ENCODE peak calls at places on chromosome 9, in eight cellular contexts. Z is GM23248, I is neural crest cell, D is keratinocyte, Y is hepatic stellate cell, T is NCI-H1930, X is iPS-NIHi11, U is heart right ventricle. L is an unnamed sample.

GRCh38 chr9:32344551-32345182 is 39.8 kb upstream of the ACO1 start:
- DNase-seq in Z (peak), I (no peak), D (no peak), Y (peak), T (no peak), X (peak), U (no peak), L (no peak)

GRCh38 chr9:126089789-126090188 is 236.8 kb upstream of the MVB12B start:
- DNase-seq in Z (no peak), I (no peak), D (no peak), Y (no peak), T (no peak), X (no peak), U (no peak), L (no peak)

GRCh38 chr9:121576281-121577075 is 75.0 kb upstream of the DAB2IP start:
- DNase-seq in Z (no peak), I (no peak), D (no peak), Y (no peak), T (no peak), X (no peak), U (no peak), L (no peak)

GRCh38 chr9:34589371-34589655 is 211 bp downstream of the CNTFR start:
- DNase-seq in Z (no peak), I (no peak), D (no peak), Y (no peak), T (no peak), X (no peak), U (no peak), L (no peak)

GRCh38 chr9:17116400-17116837 is 18.4 kb upstream of the CNTLN start:
- DNase-seq in Z (peak), I (no peak), D (no peak), Y (peak), T (no peak), X (peak), U (no peak), L (no peak)

GRCh38 chr9:123027517-123027916 is 6.0 kb upstream of the GPR21 start:
- DNase-seq in Z (no peak), I (no peak), D (no peak), Y (no peak), T (no peak), X (no peak), U (no peak), L (no peak)

GRCh38 chr9:19087601-19088000 is 15.1 kb downstream of the HAUS6 start:
- DNase-seq in Z (peak), I (no peak), D (no peak), Y (no peak), T (no peak), X (no peak), U (no peak), L (no peak)

GRCh38 chr9:8114826-8115225 is 315.2 kb upstream of the DMAC1 start:
- DNase-seq in Z (no peak), I (no peak), D (no peak), Y (no peak), T (no peak), X (no peak), U (no peak), L (no peak)

GRCh38 chr9:109282302-109282701 is 38.6 kb downstream of the EPB41L4B start:
- DNase-seq in Z (no peak), I (no peak), D (no peak), Y (no peak), T (no peak), X (no peak), U (no peak), L (no peak)

GRCh38 chr9:119273325-119273904 is 95.8 kb downstream of the BRINP1 start:
- DNase-seq in Z (peak), I (no peak), D (no peak), Y (no peak), T (no peak), X (no peak), U (no peak), L (no peak)

GRCh38 chr9:21831841-21832509 is 29.5 kb downstream of the MTAP start:
- DNase-seq in Z (peak), I (no peak), D (peak), Y (no peak), T (no peak), X (no peak), U (no peak), L (no peak)

GRCh38 chr9:35906923-35907699 is 1.1 kb downstream of the HRCT1 start:
- DNase-seq in Z (peak), I (no peak), D (no peak), Y (peak), T (no peak), X (no peak), U (peak), L (no peak)

GRCh38 chr9:136746621-136747020 is 1.7 kb downstream of the LCN6 start:
- DNase-seq in Z (no peak), I (no peak), D (no peak), Y (no peak), T (no peak), X (no peak), U (no peak), L (no peak)

GRCh38 chr9:91954841-91955471 is 4.9 kb upstream of the ROR2 start:
- DNase-seq in Z (peak), I (peak), D (no peak), Y (peak), T (peak), X (peak), U (no peak), L (peak)

GRCh38 chr9:76756273-76756650 is 8.0 kb upstream of the PCA3 start:
- DNase-seq in Z (peak), I (peak), D (no peak), Y (peak), T (peak), X (peak), U (peak), L (peak)

GRCh38 chr9:122216798-122217418 is 11.8 kb downstream of the LHX6 start:
- DNase-seq in Z (no peak), I (no peak), D (no peak), Y (no peak), T (no peak), X (no peak), U (no peak), L (no peak)

GRCh38 chr9:85727500-85727899 is 14.3 kb downstream of the AGTPBP1 start:
- DNase-seq in Z (no peak), I (no peak), D (no peak), Y (no peak), T (no peak), X (no peak), U (no peak), L (no peak)

GRCh38 chr9:72476617-72477375 is 44.6 kb upstream of the TMC1 start:
- DNase-seq in Z (peak), I (no peak), D (peak), Y (no peak), T (no peak), X (peak), U (no peak), L (no peak)

GRCh38 chr9:86975086-86975485 is 27.8 kb upstream of the GAS1 start:
- DNase-seq in Z (no peak), I (no peak), D (no peak), Y (no peak), T (no peak), X (no peak), U (no peak), L (no peak)

GRCh38 chr9:130328349-130328801 is 62.8 kb downstream of the HMCN2 start:
- DNase-seq in Z (peak), I (no peak), D (no peak), Y (no peak), T (no peak), X (no peak), U (peak), L (no peak)

GRCh38 chr9:800561-800960 is 40.9 kb upstream of the DMRT1 start:
- DNase-seq in Z (no peak), I (no peak), D (no peak), Y (no peak), T (no peak), X (no peak), U (no peak), L (no peak)

GRCh38 chr9:133852476-133852875 is 114.3 kb upstream of the SARDH start:
- DNase-seq in Z (no peak), I (no peak), D (no peak), Y (no peak), T (no peak), X (no peak), U (no peak), L (no peak)

GRCh38 chr9:81028504-81028903 is 660.8 kb downstream of the TLE1 start:
- DNase-seq in Z (peak), I (no peak), D (peak), Y (peak), T (no peak), X (peak), U (no peak), L (no peak)

GRCh38 chr9:131654857-131655577 is 84.9 kb downstream of the RAPGEF1 start:
- DNase-seq in Z (no peak), I (no peak), D (no peak), Y (no peak), T (no peak), X (no peak), U (no peak), L (no peak)

GRCh38 chr9:12712532-12712931 is 19.3 kb downstream of the TYRP1 start:
- DNase-seq in Z (no peak), I (no peak), D (no peak), Y (no peak), T (no peak), X (no peak), U (no peak), L (no peak)

GRCh38 chr9:135893104-135893503 is 14.2 kb downstream of the CAMSAP1 start:
- DNase-seq in Z (no peak), I (no peak), D (no peak), Y (no peak), T (no peak), X (no peak), U (no peak), L (no peak)

GRCh38 chr9:74770508-74771261 is 117.0 kb downstream of the TRPM6 start:
- DNase-seq in Z (peak), I (peak), D (no peak), Y (peak), T (no peak), X (peak), U (peak), L (peak)

GRCh38 chr9:107948086-107948485 is 458.5 kb upstream of the KLF4 start:
- DNase-seq in Z (peak), I (no peak), D (no peak), Y (no peak), T (no peak), X (no peak), U (no peak), L (no peak)

GRCh38 chr9:133754187-133754586 is 16.0 kb upstream of the SARDH start:
- DNase-seq in Z (no peak), I (no peak), D (no peak), Y (no peak), T (no peak), X (no peak), U (no peak), L (no peak)

GRCh38 chr9:38010918-38011704 is 57.9 kb downstream of the SHB start:
- DNase-seq in Z (no peak), I (no peak), D (no peak), Y (no peak), T (no peak), X (no peak), U (no peak), L (no peak)

GRCh38 chr9:2337602-2338001 is 284.0 kb upstream of the VLDLR start:
- DNase-seq in Z (peak), I (no peak), D (no peak), Y (no peak), T (no peak), X (no peak), U (no peak), L (no peak)